ENCODE peak calls at places on chromosomes 16 and 17, in six cellular contexts. One of them, this sample, is unnamed.

GRCh38 chr17:72151565-72152391 is 31.0 kb downstream of the SOX9 start:
- DNase-seq in sciatic nerve: peak
- DNase-seq in hepatic stellate cell: peak
- DNase-seq in PC-9: peak
- DNase-seq in GM13976: no peak
- DNase-seq in ovary: no peak
- DNase-seq in this sample: peak

GRCh38 chr17:33725675-33726271 is 432.7 kb upstream of the ASIC2 start:
- DNase-seq in sciatic nerve: no peak
- DNase-seq in ovary: no peak
- DNase-seq in PC-9: no peak
- DNase-seq in hepatic stellate cell: peak
- DNase-seq in GM13976: peak
- DNase-seq in this sample: no peak

GRCh38 chr17:1399679-1400512 is at the start of gene YWHAE:
- DNase-seq in ovary: peak
- DNase-seq in sciatic nerve: peak
- DNase-seq in GM13976: peak
- DNase-seq in PC-9: peak
- DNase-seq in hepatic stellate cell: peak
- DNase-seq in this sample: peak

GRCh38 chr16:72927199-72928088 is 120.5 kb downstream of the ZFHX3 start:
- DNase-seq in sciatic nerve: no peak
- DNase-seq in GM13976: no peak
- DNase-seq in PC-9: peak
- DNase-seq in hepatic stellate cell: no peak
- DNase-seq in ovary: no peak
- DNase-seq in this sample: no peak

GRCh38 chr16:20879175-20880053 is 20.7 kb downstream of the DCUN1D3 start:
- DNase-seq in ovary: no peak
- DNase-seq in sciatic nerve: no peak
- DNase-seq in PC-9: peak
- DNase-seq in hepatic stellate cell: peak
- DNase-seq in GM13976: peak
- DNase-seq in this sample: no peak

GRCh38 chr17:40525294-40525693 is 23.9 kb upstream of the TNS4 start:
- DNase-seq in sciatic nerve: no peak
- DNase-seq in hepatic stellate cell: no peak
- DNase-seq in PC-9: no peak
- DNase-seq in ovary: no peak
- DNase-seq in GM13976: no peak
- DNase-seq in this sample: no peak

GRCh38 chr17:17570207-17570797 is 21.2 kb downstream of the PEMT start:
- DNase-seq in PC-9: no peak
- DNase-seq in hepatic stellate cell: peak
- DNase-seq in GM13976: no peak
- DNase-seq in sciatic nerve: no peak
- DNase-seq in ovary: no peak
- DNase-seq in this sample: no peak

GRCh38 chr16:5328546-5328945 is 231.0 kb upstream of the EEF2KMT start:
- DNase-seq in GM13976: no peak
- DNase-seq in hepatic stellate cell: no peak
- DNase-seq in sciatic nerve: no peak
- DNase-seq in ovary: no peak
- DNase-seq in PC-9: no peak
- DNase-seq in this sample: no peak

GRCh38 chr17:73591278-73592078 is 52.8 kb downstream of the SDK2 start:
- DNase-seq in sciatic nerve: no peak
- DNase-seq in hepatic stellate cell: no peak
- DNase-seq in ovary: no peak
- DNase-seq in PC-9: no peak
- DNase-seq in GM13976: peak
- DNase-seq in this sample: no peak

GRCh38 chr17:60127068-60128064 is 22.4 kb upstream of the CA4 start:
- DNase-seq in hepatic stellate cell: no peak
- DNase-seq in ovary: no peak
- DNase-seq in sciatic nerve: no peak
- DNase-seq in PC-9: no peak
- DNase-seq in GM13976: no peak
- DNase-seq in this sample: no peak

GRCh38 chr16:30474062-30474452 is 1.5 kb downstream of the ITGAL start:
- DNase-seq in sciatic nerve: no peak
- DNase-seq in PC-9: no peak
- DNase-seq in ovary: no peak
- DNase-seq in GM13976: no peak
- DNase-seq in hepatic stellate cell: no peak
- DNase-seq in this sample: no peak

GRCh38 chr17:9498490-9498889 is 77.1 kb downstream of the STX8 start:
- DNase-seq in hepatic stellate cell: no peak
- DNase-seq in GM13976: no peak
- DNase-seq in PC-9: no peak
- DNase-seq in ovary: no peak
- DNase-seq in sciatic nerve: no peak
- DNase-seq in this sample: no peak

GRCh38 chr17:72587773-72588511 is 467.1 kb downstream of the SOX9 start:
- DNase-seq in sciatic nerve: no peak
- DNase-seq in ovary: no peak
- DNase-seq in PC-9: peak
- DNase-seq in hepatic stellate cell: peak
- DNase-seq in GM13976: no peak
- DNase-seq in this sample: no peak

GRCh38 chr17:50268632-50269287 is 5.5 kb upstream of the TMEM92 start:
- DNase-seq in GM13976: peak
- DNase-seq in PC-9: peak
- DNase-seq in ovary: peak
- DNase-seq in sciatic nerve: no peak
- DNase-seq in hepatic stellate cell: peak
- DNase-seq in this sample: peak

GRCh38 chr17:46182961-46183360 is 10.3 kb downstream of the KANSL1 start:
- DNase-seq in ovary: no peak
- DNase-seq in PC-9: no peak
- DNase-seq in sciatic nerve: no peak
- DNase-seq in GM13976: no peak
- DNase-seq in hepatic stellate cell: no peak
- DNase-seq in this sample: no peak

GRCh38 chr17:1455291-1455747 is 713 bp downstream of the CRK start:
- DNase-seq in sciatic nerve: peak
- DNase-seq in GM13976: peak
- DNase-seq in ovary: peak
- DNase-seq in PC-9: peak
- DNase-seq in hepatic stellate cell: peak
- DNase-seq in this sample: peak

GRCh38 chr17:64259922-64260321 is 3.1 kb downstream of the TEX2 start:
- DNase-seq in hepatic stellate cell: no peak
- DNase-seq in sciatic nerve: no peak
- DNase-seq in PC-9: peak
- DNase-seq in GM13976: no peak
- DNase-seq in ovary: no peak
- DNase-seq in this sample: no peak

GRCh38 chr16:70348991-70349390 is 2.3 kb downstream of the DDX19A start:
- DNase-seq in ovary: no peak
- DNase-seq in hepatic stellate cell: no peak
- DNase-seq in PC-9: no peak
- DNase-seq in sciatic nerve: no peak
- DNase-seq in GM13976: no peak
- DNase-seq in this sample: no peak

GRCh38 chr16:15466886-15467781 is 32.7 kb downstream of the BMERB1 start:
- DNase-seq in GM13976: no peak
- DNase-seq in PC-9: peak
- DNase-seq in sciatic nerve: no peak
- DNase-seq in hepatic stellate cell: no peak
- DNase-seq in ovary: no peak
- DNase-seq in this sample: no peak

GRCh38 chr17:3002538-3003301 is 60.7 kb downstream of the OR1D5 start:
- DNase-seq in GM13976: peak
- DNase-seq in hepatic stellate cell: no peak
- DNase-seq in sciatic nerve: peak
- DNase-seq in ovary: no peak
- DNase-seq in PC-9: no peak
- DNase-seq in this sample: no peak

GRCh38 chr17:69870091-69870530 is 204.9 kb upstream of the KCNJ16 start:
- DNase-seq in hepatic stellate cell: peak
- DNase-seq in ovary: no peak
- DNase-seq in PC-9: peak
- DNase-seq in GM13976: no peak
- DNase-seq in sciatic nerve: no peak
- DNase-seq in this sample: no peak

GRCh38 chr17:40343126-40344119 is 21.1 kb downstream of the GJD3 start:
- DNase-seq in sciatic nerve: no peak
- DNase-seq in hepatic stellate cell: no peak
- DNase-seq in PC-9: no peak
- DNase-seq in ovary: peak
- DNase-seq in GM13976: no peak
- DNase-seq in this sample: no peak